ENCODE peak calls at places on chromosomes 6 and 20, in seven cellular contexts. X is AG09309, Z is fibroblast of the aortic adventitia, M is tibial artery, R is brain microvascular endothelial cell, E is PC-9, J is upper lobe of left lung. Q is an unnamed sample.

GRCh38 chr6:169894377-169894960 is 143.0 kb downstream of the ERMARD start:
- DNase-seq in X (no peak), Z (no peak), M (no peak), R (no peak), E (no peak), J (peak), Q (no peak)

GRCh38 chr6:157867155-157867559 is 44.1 kb downstream of the SNX9 start:
- DNase-seq in X (no peak), Z (peak), M (no peak), R (peak), E (no peak), J (no peak), Q (no peak)

GRCh38 chr6:151044465-151045441 is 179.3 kb downstream of the MTHFD1L start:
- DNase-seq in X (no peak), Z (peak), M (peak), R (peak), E (peak), J (no peak), Q (peak)

GRCh38 chr6:50380409-50381105 is 330.8 kb upstream of the DEFB112 start:
- DNase-seq in X (no peak), Z (no peak), M (no peak), R (no peak), E (no peak), J (no peak), Q (no peak)

GRCh38 chr6:74749211-74750142 is 456.4 kb downstream of the COL12A1 start:
- DNase-seq in X (peak), Z (peak), M (no peak), R (peak), E (peak), J (no peak), Q (peak)

GRCh38 chr6:29887819-29888581 is 54.3 kb upstream of the HLA-A start:
- DNase-seq in X (no peak), Z (peak), M (peak), R (peak), E (no peak), J (peak), Q (no peak)

GRCh38 chr6:119028106-119028505 is 50.4 kb downstream of the FAM184A start:
- DNase-seq in X (no peak), Z (no peak), M (no peak), R (no peak), E (no peak), J (no peak), Q (no peak)

GRCh38 chr20:47198254-47198671 is 158.2 kb downstream of the ZMYND8 start:
- DNase-seq in X (no peak), Z (no peak), M (no peak), R (no peak), E (no peak), J (no peak), Q (no peak)

GRCh38 chr6:79137671-79138070 is 59.6 kb upstream of the PHIP start:
- DNase-seq in X (no peak), Z (no peak), M (no peak), R (no peak), E (no peak), J (no peak), Q (no peak)

GRCh38 chr20:1333462-1334369 is 4.8 kb upstream of the SDCBP2 start:
- DNase-seq in X (no peak), Z (no peak), M (peak), R (no peak), E (no peak), J (no peak), Q (no peak)

GRCh38 chr20:40688129-40689099 is 622 bp downstream of the MAFB start:
- DNase-seq in X (no peak), Z (peak), M (peak), R (no peak), E (no peak), J (peak), Q (no peak)

GRCh38 chr6:223136-223535 is 69.2 kb upstream of the DUSP22 start:
- DNase-seq in X (no peak), Z (no peak), M (no peak), R (no peak), E (no peak), J (no peak), Q (no peak)

GRCh38 chr20:51193066-51193772 is 170.3 kb upstream of the KCNG1 start:
- DNase-seq in X (no peak), Z (no peak), M (no peak), R (peak), E (no peak), J (peak), Q (no peak)

GRCh38 chr6:57423468-57423867 is 106.0 kb downstream of the PRIM2 start:
- DNase-seq in X (no peak), Z (no peak), M (no peak), R (no peak), E (no peak), J (no peak), Q (no peak)

GRCh38 chr6:168525926-168526630 is 85.1 kb downstream of the SMOC2 start:
- DNase-seq in X (no peak), Z (no peak), M (no peak), R (no peak), E (no peak), J (no peak), Q (no peak)

GRCh38 chr6:108765495-108765894 is 82.7 kb upstream of the ARMC2 start:
- DNase-seq in X (no peak), Z (no peak), M (no peak), R (no peak), E (no peak), J (no peak), Q (no peak)

GRCh38 chr6:170099387-170099786 is 191.5 kb downstream of the DLL1 start:
- DNase-seq in X (no peak), Z (no peak), M (peak), R (no peak), E (no peak), J (peak), Q (no peak)

GRCh38 chr6:165821754-165822153 is 158.7 kb upstream of the PDE10A start:
- DNase-seq in X (no peak), Z (no peak), M (no peak), R (no peak), E (no peak), J (no peak), Q (no peak)

GRCh38 chr20:4987130-4987529 is 14.2 kb downstream of the SLC23A2 start:
- DNase-seq in X (no peak), Z (no peak), M (no peak), R (no peak), E (no peak), J (no peak), Q (no peak)

GRCh38 chr6:154555075-154555677 is 44.7 kb upstream of the CNKSR3 start:
- DNase-seq in X (no peak), Z (no peak), M (no peak), R (no peak), E (peak), J (no peak), Q (no peak)

GRCh38 chr6:150940951-150941350 is 75.4 kb downstream of the MTHFD1L start:
- DNase-seq in X (peak), Z (peak), M (no peak), R (peak), E (no peak), J (peak), Q (peak)

GRCh38 chr20:34426026-34426425 is 63.0 kb downstream of the ITCH start:
- DNase-seq in X (no peak), Z (no peak), M (no peak), R (no peak), E (no peak), J (no peak), Q (no peak)

GRCh38 chr6:27766405-27766804 is 145.8 kb downstream of the OR2B2 start:
- DNase-seq in X (no peak), Z (no peak), M (no peak), R (no peak), E (no peak), J (no peak), Q (no peak)

GRCh38 chr6:109631403-109631802 is 59.6 kb downstream of the AK9 start:
- DNase-seq in X (no peak), Z (no peak), M (no peak), R (no peak), E (no peak), J (no peak), Q (no peak)

GRCh38 chr6:84777888-84778287 is 13.5 kb upstream of the TBX18 start:
- DNase-seq in X (peak), Z (no peak), M (no peak), R (peak), E (no peak), J (no peak), Q (peak)

GRCh38 chr6:31568537-31568961 is 3.5 kb upstream of the LTA start:
- DNase-seq in X (no peak), Z (no peak), M (no peak), R (no peak), E (no peak), J (no peak), Q (no peak)

GRCh38 chr6:29790626-29791025 is 37.0 kb upstream of the HLA-G start:
- DNase-seq in X (no peak), Z (no peak), M (no peak), R (no peak), E (peak), J (no peak), Q (no peak)

GRCh38 chr6:25414168-25414567 is 135.0 kb downstream of the CARMIL1 start:
- DNase-seq in X (no peak), Z (peak), M (no peak), R (no peak), E (no peak), J (no peak), Q (no peak)

DNA sequence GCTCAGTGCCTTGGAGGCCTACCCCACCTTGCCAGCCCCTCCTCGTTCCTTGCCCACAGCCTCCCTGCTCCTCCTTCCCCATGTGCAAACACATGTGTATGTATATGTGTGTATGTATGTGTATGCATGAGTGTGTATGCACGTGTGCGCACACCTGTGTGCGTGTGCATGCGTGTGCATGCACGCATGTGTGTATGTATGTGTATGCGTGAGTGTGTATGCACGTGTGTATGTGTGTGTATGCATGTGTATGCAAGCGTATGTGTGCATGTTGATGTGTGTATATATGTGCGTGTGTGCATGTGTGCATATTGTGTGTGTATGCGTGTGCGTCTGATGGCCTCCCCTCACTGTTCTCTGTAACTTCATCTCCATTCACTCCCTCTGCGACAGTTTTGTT is 74.7 kb downstream of the SRC start:
- DNase-seq in X (no peak), Z (no peak), M (no peak), R (no peak), E (no peak), J (no peak), Q (no peak)
- H3K4me3 ChIP-seq in X (no peak), Z (no peak), M (no peak), R (no peak), E (no peak), J (no peak), Q (no peak)

DNA sequence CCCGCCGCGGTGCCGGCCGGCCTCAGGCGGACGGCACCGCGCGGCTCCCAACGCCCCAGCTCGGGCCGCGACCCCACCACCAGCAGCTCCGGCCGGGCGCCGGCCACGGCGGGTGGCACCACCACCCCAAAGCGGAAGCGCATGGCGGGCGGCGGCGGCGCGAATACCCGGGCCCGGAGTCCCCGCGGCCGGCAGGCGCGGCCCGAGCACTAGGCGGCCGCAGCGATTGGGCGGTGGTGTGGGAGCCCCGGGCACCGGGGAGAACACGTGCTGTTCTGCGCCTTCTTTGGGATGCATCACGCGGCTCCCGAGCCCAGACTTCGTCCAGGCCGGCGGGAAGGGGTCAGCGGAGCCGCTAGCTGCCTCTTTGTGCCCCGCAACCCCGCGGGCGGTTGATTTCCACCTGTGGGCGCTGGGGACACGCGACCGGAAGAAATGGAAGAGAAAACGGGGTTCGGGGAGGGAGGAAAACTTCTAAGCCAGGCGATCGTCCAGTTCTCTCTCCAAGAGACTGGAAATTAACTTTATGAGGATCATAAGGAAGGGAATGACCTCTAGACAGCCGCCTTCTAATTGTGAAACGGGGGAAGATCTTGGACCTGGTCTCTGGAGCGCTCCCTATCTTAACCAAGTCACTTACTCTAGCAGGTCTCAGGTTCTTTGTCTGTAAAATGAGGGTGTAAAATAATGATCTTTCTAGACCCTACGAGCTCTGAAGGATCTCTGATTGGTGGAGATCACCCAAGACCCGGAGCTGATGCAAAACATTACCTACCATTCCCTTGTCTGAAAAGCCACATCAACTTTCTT is at the start of gene EPM2A:
- DNase-seq in X (peak), Z (peak), M (peak), R (peak), E (peak), J (peak), Q (peak)
- TF ChIP-seq CTCF in X (no peak), Z (no peak), M (no peak), R (peak), E (no peak), J (peak), Q (peak)

GRCh38 chr20:12570371-12570770 is 438.4 kb upstream of the SPTLC3 start:
- DNase-seq in X (no peak), Z (no peak), M (no peak), R (peak), E (no peak), J (no peak), Q (no peak)
- H3K4me3 ChIP-seq in X (no peak), Z (no peak), M (no peak), R (no peak), E (no peak), J (no peak), Q (no peak)

GRCh38 chr20:57498425-57499400 is 26.2 kb downstream of the CTCFL start:
- DNase-seq in X (no peak), Z (peak), M (no peak), R (peak), E (no peak), J (no peak), Q (no peak)
- TF ChIP-seq CTCF in X (peak), Z (peak), M (no peak), R (peak), E (peak), J (no peak), Q (peak)

Q was measured in BJ.